ENCODE peak calls at places on chromosomes 13 and 19, in six cellular contexts. M is tibial nerve, P is BE2C, N is IMR-90, X is esophagus squamous epithelium, G is SK-N-SH. J is an unnamed sample.

GRCh38 chr13:23621316-23621645 is 51.1 kb downstream of the TNFRSF19 start:
- DNase-seq in M (no peak), P (no peak), N (peak), X (no peak), G (no peak), J (no peak)

GRCh38 chr19:39827216-39827615 is 6.7 kb downstream of the DYRK1B start:
- DNase-seq in M (no peak), P (no peak), N (no peak), X (no peak), G (no peak), J (peak)

GRCh38 chr13:32905063-32905863 is 111.0 kb upstream of the KL start:
- DNase-seq in M (no peak), P (no peak), N (peak), X (no peak), G (no peak), J (no peak)

GRCh38 chr13:49395416-49396277 is 48.2 kb downstream of the CAB39L start:
- DNase-seq in M (peak), P (no peak), N (no peak), X (no peak), G (no peak), J (no peak)

GRCh38 chr19:6516018-6516658 is 14.0 kb upstream of the TUBB4A start:
- DNase-seq in M (peak), P (peak), N (peak), X (no peak), G (peak), J (peak)

GRCh38 chr19:48928164-48929005 is 5.1 kb upstream of the DHDH start:
- DNase-seq in M (no peak), P (no peak), N (peak), X (no peak), G (no peak), J (no peak)

GRCh38 chr13:79973533-79973963 is 367.4 kb downstream of the SPRY2 start:
- DNase-seq in M (no peak), P (peak), N (no peak), X (no peak), G (peak), J (no peak)

GRCh38 chr19:29019403-29019802 is 193.5 kb downstream of the UQCRFS1 start:
- DNase-seq in M (no peak), P (no peak), N (no peak), X (no peak), G (no peak), J (no peak)

GRCh38 chr19:47419037-47419783 is at the start of gene MEIS3:
- DNase-seq in M (no peak), P (no peak), N (no peak), X (no peak), G (peak), J (no peak)

GRCh38 chr19:47418595-47419036 is 711 bp downstream of the MEIS3 start:
- DNase-seq in M (no peak), P (no peak), N (no peak), X (no peak), G (peak), J (no peak)

GRCh38 chr19:47417107-47417745 is 2.1 kb downstream of the MEIS3 start:
- DNase-seq in M (no peak), P (no peak), N (no peak), X (no peak), G (peak), J (no peak)

GRCh38 chr19:47416667-47417033 is 2.7 kb downstream of the MEIS3 start:
- DNase-seq in M (no peak), P (no peak), N (no peak), X (no peak), G (no peak), J (no peak)

GRCh38 chr19:47417746-47418594 is 1.4 kb downstream of the MEIS3 start:
- DNase-seq in M (no peak), P (no peak), N (peak), X (no peak), G (peak), J (no peak)
- H3K4me3 ChIP-seq in M (peak), P (peak), N (peak), X (peak), G (peak), J (peak)

GRCh38 chr13:66139250-66139649 is 1090.9 kb downstream of the PCDH9 start:
- DNase-seq in M (no peak), P (no peak), N (no peak), X (no peak), G (no peak), J (no peak)
- H3K4me3 ChIP-seq in M (no peak), P (no peak), N (no peak), X (no peak), G (no peak), J (no peak)

DNA sequence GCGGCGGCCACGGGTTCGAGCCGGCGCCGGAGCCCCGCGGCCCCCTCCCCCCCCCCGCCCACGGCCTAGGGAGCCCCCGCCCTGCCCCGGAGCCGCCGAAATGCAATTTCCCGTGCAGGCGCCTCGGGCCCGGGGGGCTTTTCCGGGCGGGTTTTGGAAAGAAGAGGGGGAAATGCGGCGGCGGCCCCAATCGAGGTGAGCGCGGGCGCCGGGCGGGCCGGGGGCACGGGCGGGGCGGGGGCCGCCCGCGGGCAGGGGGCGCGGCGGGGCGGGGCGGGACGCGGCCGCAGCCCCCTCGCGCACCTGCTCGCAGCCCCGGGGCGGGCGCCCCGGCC is 11.7 kb upstream of the NANOS3 start:
- DNase-seq in M (no peak), P (no peak), N (no peak), X (no peak), G (no peak), J (no peak)
- H3K4me3 ChIP-seq in M (peak), P (peak), N (peak), X (peak), G (peak), J (peak)

GRCh38 chr19:50555447-50556235 is 12.6 kb downstream of the LRRC4B start:
- DNase-seq in M (no peak), P (peak), N (no peak), X (no peak), G (peak), J (no peak)
- H3K4me3 ChIP-seq in M (no peak), P (peak), N (no peak), X (peak), G (no peak), J (peak)

DNA sequence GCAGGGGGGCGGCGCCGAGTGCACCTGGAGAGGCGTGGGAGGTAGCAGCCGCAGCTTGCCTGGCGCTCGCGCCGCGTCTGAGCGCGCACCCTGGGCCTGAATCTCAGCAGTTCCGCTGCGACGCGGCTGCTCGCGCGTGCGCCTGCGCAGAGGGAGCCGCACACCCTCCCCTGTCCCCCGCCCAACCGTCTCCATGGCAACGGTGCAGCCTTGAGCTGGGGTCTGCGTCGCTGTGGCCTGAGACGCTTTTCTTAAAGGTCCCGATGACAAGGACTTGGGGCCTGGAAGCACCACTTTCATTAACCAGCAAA is at the start of gene PNMA8B:
- DNase-seq in M (no peak), P (peak), N (peak), X (no peak), G (peak), J (peak)
- H3K4me3 ChIP-seq in M (peak), P (peak), N (peak), X (peak), G (peak), J (no peak)

DNA sequence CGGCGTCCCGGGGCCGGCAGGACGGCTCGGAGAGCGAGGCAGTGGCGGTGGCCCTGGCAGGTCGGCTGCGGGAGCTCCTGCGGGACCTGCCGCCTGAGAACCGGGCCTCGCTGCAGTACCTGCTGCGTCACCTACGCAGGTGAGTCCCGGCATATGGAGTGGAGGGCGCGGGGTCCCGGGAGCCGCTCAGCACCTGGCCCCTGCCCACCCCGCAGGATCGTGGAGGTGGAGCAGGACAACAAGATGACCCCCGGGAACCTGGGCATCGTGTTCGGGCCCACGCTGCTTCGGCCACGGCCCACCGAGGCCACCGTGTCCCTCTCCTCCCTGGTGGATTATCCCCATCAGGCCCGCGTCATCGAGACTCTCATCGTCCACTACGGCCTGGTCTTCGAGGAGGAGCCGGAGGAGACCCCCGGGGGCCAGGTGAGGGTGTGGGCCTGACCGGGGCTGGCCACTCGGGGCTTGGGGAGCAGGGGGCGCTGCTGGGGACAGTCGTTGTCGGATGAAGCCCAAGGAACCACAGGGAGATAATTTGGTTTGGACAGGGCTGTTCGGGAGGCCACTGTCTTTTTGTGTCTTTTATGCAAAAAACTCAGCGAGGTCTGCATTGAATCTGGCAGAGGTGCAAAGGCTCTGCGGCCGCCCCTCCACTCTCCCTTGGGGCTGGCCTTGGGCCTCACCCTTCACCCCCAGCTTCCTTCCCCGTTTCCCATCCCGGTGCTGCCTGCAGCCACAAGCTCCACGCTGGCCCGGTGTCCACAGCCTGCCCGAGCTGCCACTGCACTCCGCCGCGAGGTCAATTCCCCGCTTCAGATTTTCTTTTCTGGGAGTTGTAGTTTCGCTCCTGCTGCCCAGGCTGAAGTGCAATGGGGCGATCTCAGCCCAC is 12.0 kb downstream of the POLR2E start:
- DNase-seq in M (no peak), P (no peak), N (no peak), X (no peak), G (no peak), J (peak)
- H3K4me3 ChIP-seq in M (no peak), P (peak), N (no peak), X (peak), G (peak), J (peak)

GRCh38 chr13:97221046-97221445 is 1.1 kb upstream of the MBNL2 start:
- DNase-seq in M (no peak), P (no peak), N (no peak), X (no peak), G (no peak), J (no peak)
- H3K4me3 ChIP-seq in M (no peak), P (no peak), N (no peak), X (no peak), G (peak), J (no peak)

GRCh38 chr19:7869453-7869909 is 4.7 kb downstream of the PRR36 start:
- DNase-seq in M (no peak), P (no peak), N (peak), X (no peak), G (peak), J (peak)

GRCh38 chr19:7871280-7871529 is 3.0 kb downstream of the PRR36 start:
- DNase-seq in M (no peak), P (no peak), N (no peak), X (no peak), G (no peak), J (no peak)

GRCh38 chr19:7870571-7871279 is 3.5 kb downstream of the PRR36 start:
- DNase-seq in M (no peak), P (peak), N (no peak), X (no peak), G (peak), J (peak)

GRCh38 chr19:7868671-7869452 is 5.3 kb downstream of the PRR36 start:
- DNase-seq in M (peak), P (no peak), N (peak), X (no peak), G (peak), J (peak)

GRCh38 chr19:7869910-7870511 is 4.2 kb downstream of the PRR36 start:
- DNase-seq in M (no peak), P (peak), N (peak), X (no peak), G (peak), J (peak)
- H3K4me3 ChIP-seq in M (no peak), P (no peak), N (peak), X (peak), G (no peak), J (peak)

J was measured in RWPE2.